ENCODE peak calls at places on chromosomes 4 and X, in eight cellular contexts. K is foreskin fibroblast; D is endodermal cell; R is GM20000; M is CD8-positive, alpha-beta T cell; A is activated B cell treated with CpG ODN at 0.5 μM for 24 hours; X is AG09309; B is hepatocyte. Y is an unnamed sample.

GRCh38 chr4:56655627-56656345 is 25.3 kb downstream of the HOPX start:
- DNase-seq in K (peak), D (no peak), R (peak), M (peak), A (peak), X (no peak), B (peak), Y (peak)

GRCh38 chr4:30605616-30606015 is 114.6 kb upstream of the PCDH7 start:
- DNase-seq in K (no peak), D (no peak), R (no peak), M (no peak), A (no peak), X (no peak), B (no peak), Y (no peak)

GRCh38 chr4:7904108-7904516 is 35.5 kb downstream of the AFAP1 start:
- DNase-seq in K (peak), D (no peak), R (no peak), M (no peak), A (no peak), X (peak), B (no peak), Y (no peak)

GRCh38 chr4:63583561-63583960 is 825.7 kb downstream of the TECRL start:
- DNase-seq in K (no peak), D (no peak), R (no peak), M (no peak), A (no peak), X (no peak), B (no peak), Y (no peak)

GRCh38 chr4:136319789-136320470 is 1212.4 kb downstream of the PCDH18 start:
- DNase-seq in K (no peak), D (no peak), R (no peak), M (no peak), A (no peak), X (no peak), B (peak), Y (no peak)

GRCh38 chrX:26262121-26262523 is 46.2 kb downstream of the MAGEB5 start:
- DNase-seq in K (peak), D (no peak), R (no peak), M (no peak), A (no peak), X (no peak), B (no peak), Y (no peak)

GRCh38 chr4:7612311-7612710 is 177.6 kb upstream of the PSAPL1 start:
- DNase-seq in K (no peak), D (no peak), R (no peak), M (no peak), A (no peak), X (no peak), B (peak), Y (no peak)

GRCh38 chr4:61200195-61200990 is at the start of gene ADGRL3:
- DNase-seq in K (peak), D (peak), R (peak), M (no peak), A (no peak), X (no peak), B (peak), Y (no peak)

GRCh38 chr4:68751138-68751537 is 64.7 kb upstream of the UGT2B10 start:
- DNase-seq in K (no peak), D (no peak), R (no peak), M (no peak), A (no peak), X (no peak), B (no peak), Y (no peak)

GRCh38 chr4:5517372-5517771 is 191.0 kb downstream of the EVC2 start:
- DNase-seq in K (no peak), D (no peak), R (no peak), M (no peak), A (no peak), X (no peak), B (no peak), Y (no peak)

GRCh38 chr4:154349829-154350228 is 141.8 kb downstream of the DCHS2 start:
- DNase-seq in K (peak), D (no peak), R (peak), M (no peak), A (no peak), X (no peak), B (peak), Y (no peak)
- TF ChIP-seq CTCF in K (peak), D (peak), R (peak), M (no peak), A (no peak), X (peak), B (peak), Y (no peak)

DNA sequence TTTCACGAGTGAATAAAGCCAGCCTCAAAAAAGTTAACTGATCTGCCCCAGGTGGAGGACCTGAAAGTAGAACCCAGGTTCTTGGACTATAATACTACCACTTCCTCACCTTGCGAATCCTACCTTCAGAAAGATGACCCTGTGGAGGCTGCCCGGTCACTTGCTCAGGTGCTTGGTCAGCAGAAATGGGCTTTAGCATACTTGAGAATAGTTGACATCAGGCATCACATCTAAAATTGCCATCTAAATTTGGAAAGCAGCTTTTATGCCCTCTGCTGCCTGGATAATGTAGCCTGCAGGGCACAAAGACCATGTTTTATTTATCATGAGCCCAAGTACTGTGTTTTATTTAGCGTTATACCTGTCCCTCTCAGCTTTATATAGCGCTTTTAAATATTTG is 3.0 kb downstream of the BCLAF3 start:
- DNase-seq in K (no peak), D (no peak), R (no peak), M (no peak), A (no peak), X (no peak), B (no peak), Y (no peak)
- TF ChIP-seq CTCF in K (no peak), D (no peak), R (no peak), M (no peak), A (no peak), X (no peak), B (no peak), Y (no peak)

GRCh38 chrX:11558972-11559371 is 106.7 kb downstream of the ARHGAP6 start:
- DNase-seq in K (no peak), D (peak), R (peak), M (peak), A (peak), X (no peak), B (peak), Y (peak)
- TF ChIP-seq CTCF in K (peak), D (peak), R (no peak), M (peak), A (no peak), X (peak), B (no peak), Y (no peak)

DNA sequence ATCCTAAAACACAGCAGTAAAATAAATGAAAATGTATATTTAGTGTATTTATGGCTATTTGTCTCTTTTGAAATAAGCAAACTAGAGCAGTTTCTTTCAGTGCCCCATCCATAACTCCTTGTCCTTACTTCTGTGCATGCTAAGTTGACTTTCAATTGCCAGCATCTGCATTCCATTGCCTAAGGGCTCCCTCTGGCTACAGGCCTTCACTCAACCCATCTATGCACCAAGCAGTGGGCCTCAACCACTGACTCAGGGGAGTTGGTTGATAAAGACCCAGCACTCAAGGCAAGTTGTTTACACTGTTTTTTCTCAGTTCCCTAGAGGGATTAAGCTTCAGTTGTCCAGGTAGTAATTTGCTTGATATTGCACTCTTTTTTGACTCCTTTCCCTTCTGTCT is 265.7 kb downstream of the IQCM start:
- DNase-seq in K (no peak), D (peak), R (no peak), M (no peak), A (no peak), X (no peak), B (peak), Y (no peak)
- TF ChIP-seq CTCF in K (no peak), D (peak), R (no peak), M (no peak), A (no peak), X (no peak), B (peak), Y (no peak)

DNA sequence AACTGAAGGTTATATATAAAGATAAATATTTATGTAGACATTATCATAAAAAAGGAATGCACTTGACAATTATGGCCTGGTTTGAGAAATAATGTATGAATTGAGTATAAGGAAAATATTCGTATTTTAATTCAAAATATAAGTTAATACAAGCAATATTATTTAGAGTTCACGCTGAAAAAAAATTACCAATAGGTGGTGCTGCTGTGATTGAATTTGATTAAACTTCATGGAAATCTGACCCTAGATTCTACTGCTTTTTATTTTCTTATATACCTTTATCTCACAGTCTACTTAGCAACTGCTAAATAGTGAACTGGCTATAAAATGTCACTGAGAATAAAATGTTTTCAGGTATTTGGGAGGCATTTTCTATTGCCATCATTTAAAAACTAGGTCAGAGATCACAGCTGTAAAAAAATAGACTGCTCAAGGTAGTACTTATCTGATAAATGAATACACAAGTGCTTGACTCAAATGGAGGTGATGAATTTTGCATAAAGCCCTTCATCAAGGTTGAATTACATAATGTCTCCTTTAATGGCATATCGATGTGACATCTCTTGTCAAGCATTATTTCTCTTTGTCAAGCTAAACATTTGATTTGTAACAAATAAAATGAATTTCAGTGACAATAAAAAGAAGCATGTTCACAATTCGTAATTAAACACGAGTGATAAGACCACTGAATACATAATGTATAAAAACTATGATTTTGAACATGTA is 1638.8 kb upstream of the PCDH7 start:
- DNase-seq in K (no peak), D (no peak), R (no peak), M (no peak), A (no peak), X (no peak), B (peak), Y (no peak)
- TF ChIP-seq CTCF in K (peak), D (peak), R (no peak), M (no peak), A (no peak), X (peak), B (peak), Y (no peak)

GRCh38 chr4:1277667-1278335 is 11.9 kb upstream of the MAEA start:
- DNase-seq in K (no peak), D (no peak), R (no peak), M (no peak), A (no peak), X (no peak), B (no peak), Y (no peak)
- TF ChIP-seq CTCF in K (no peak), D (peak), R (no peak), M (peak), A (no peak), X (peak), B (no peak), Y (no peak)

Y was measured in natural killer cell.